ENCODE peak calls at places on chromosomes 16 and 17, in eight cellular contexts. X is spleen, S is prostate gland, M is stomach, Q is HCT116, V is GM12878, U is transverse colon, G is endothelial cell of umbilical vein. C is an unnamed sample.

GRCh38 chr17:78441271-78441986 is 63.0 kb downstream of the PGS1 start:
- DNase-seq in U (no peak), V (no peak), M (no peak), S (no peak), X (no peak), G (no peak), Q (no peak), C (no peak)

GRCh38 chr16:13573903-13574302 is 346.1 kb upstream of the ERCC4 start:
- DNase-seq in S (no peak), M (no peak), V (no peak), X (no peak), U (no peak), G (no peak), Q (no peak), C (no peak)

GRCh38 chr17:7204335-7204734 is 15.3 kb downstream of the DLG4 start:
- DNase-seq in X (peak; percentile 82), U (no peak), M (no peak), S (no peak), Q (no peak), V (no peak), G (no peak), C (no peak)

GRCh38 chr16:73232555-73233422 is 184.9 kb upstream of the ZFHX3 start:
- DNase-seq in M (no peak), S (no peak), Q (peak; percentile 36), U (peak; percentile 18), V (no peak), G (no peak), X (no peak), C (peak; percentile 84)

GRCh38 chr17:8847891-8848290 is 19.6 kb downstream of the PIK3R6 start:
- DNase-seq in V (no peak), X (no peak), Q (no peak), S (no peak), M (no peak), U (no peak), G (no peak), C (peak; percentile 4)

GRCh38 chr17:7217113-7217987 is 2.3 kb downstream of the DLG4 start:
- DNase-seq in G (peak; percentile 53), S (no peak), X (no peak), U (peak; percentile 63), Q (no peak), V (no peak), M (peak; percentile 54), C (peak; percentile 91)

GRCh38 chr17:7842950-7843535 is 9.0 kb downstream of the KDM6B start:
- DNase-seq in S (peak; percentile 55), G (peak; percentile 95), Q (no peak), V (no peak), X (peak; percentile 94), U (peak; percentile 75), M (peak; percentile 72), C (peak; percentile 92)

GRCh38 chr16:86609115-86609514 is 30.8 kb downstream of the FOXL1 start:
- DNase-seq in V (no peak), S (no peak), Q (no peak), G (no peak), X (no peak), U (no peak), M (no peak), C (no peak)

GRCh38 chr16:57501492-57501891 is 15.2 kb upstream of the DOK4 start:
- DNase-seq in S (no peak), M (no peak), X (no peak), Q (no peak), U (no peak), G (no peak), V (no peak), C (peak; percentile 47)

GRCh38 chr17:34652001-34652400 is 72.6 kb downstream of the TMEM132E start:
- DNase-seq in M (no peak), U (no peak), Q (no peak), G (no peak), V (no peak), X (peak; percentile 29), S (no peak), C (no peak)

GRCh38 chr17:78266231-78266631 is 34.8 kb downstream of the TMEM235 start:
- DNase-seq in V (no peak), X (no peak), G (no peak), Q (no peak), M (peak; percentile 40), S (no peak), U (no peak), C (no peak)

GRCh38 chr16:67161595-67162058 is 1.9 kb downstream of the FBXL8 start:
- DNase-seq in S (peak; percentile 41), V (no peak), G (no peak), Q (no peak), U (no peak), X (peak; percentile 85), M (no peak), C (no peak)

GRCh38 chr16:13999071-13999894 is 71.8 kb upstream of the MRTFB start:
- DNase-seq in U (no peak), S (no peak), M (no peak), X (no peak), Q (no peak), G (peak; percentile 50), V (no peak), C (no peak)

GRCh38 chr16:83878838-83879237 is 20.1 kb upstream of the MLYCD start:
- DNase-seq in G (peak; percentile 70), M (no peak), S (peak; percentile 16), U (no peak), X (no peak), Q (peak; percentile 52), V (no peak), C (no peak)

GRCh38 chr16:87554754-87555427 is 47.4 kb upstream of the JPH3 start:
- DNase-seq in S (no peak), M (no peak), G (no peak), U (no peak), X (no peak), V (no peak), Q (no peak), C (no peak)

GRCh38 chr16:87780385-87780989 is 14.7 kb upstream of the KLHDC4 start:
- DNase-seq in X (no peak), U (peak; percentile 49), V (peak; percentile 87), S (no peak), M (peak; percentile 34), Q (no peak), G (peak; percentile 59), C (no peak)

GRCh38 chr16:87702325-87702811 is 63.4 kb downstream of the KLHDC4 start:
- DNase-seq in S (no peak), X (peak; percentile 87), G (peak; percentile 84), M (no peak), V (peak; percentile 33), Q (no peak), U (peak; percentile 57), C (no peak)

GRCh38 chr16:4494746-4495490 is 18.7 kb downstream of the HMOX2 start:
- DNase-seq in G (no peak), S (no peak), X (no peak), M (no peak), U (no peak), V (no peak), Q (peak; percentile 81), C (no peak)

GRCh38 chr17:14048169-14048568 is 21.1 kb upstream of the COX10 start:
- DNase-seq in U (no peak), X (no peak), Q (no peak), V (no peak), S (no peak), M (no peak), G (no peak), C (no peak)

GRCh38 chr16:78480588-78480987 is 381.1 kb downstream of the WWOX start:
- DNase-seq in X (no peak), U (no peak), Q (no peak), V (no peak), S (no peak), G (no peak), M (no peak), C (no peak)

GRCh38 chr17:57445051-57445450 is 188.7 kb downstream of the MSI2 start:
- DNase-seq in Q (no peak), V (no peak), X (no peak), G (no peak), M (no peak), U (no peak), S (no peak), C (no peak)

GRCh38 chr17:41663451-41664171 is 25.1 kb upstream of the EIF1 start:
- DNase-seq in Q (no peak), X (no peak), U (no peak), V (no peak), S (no peak), G (no peak), M (no peak), C (no peak)

GRCh38 chr16:66786551-66786950 is 14.8 kb downstream of the TERB1 start:
- DNase-seq in U (no peak), X (no peak), G (no peak), V (no peak), Q (no peak), S (no peak), M (no peak), C (no peak)

GRCh38 chr16:28572659-28573510 is 19.2 kb downstream of the SGF29 start:
- DNase-seq in U (no peak), X (no peak), G (no peak), Q (no peak), S (no peak), M (no peak), V (no peak), C (no peak)

GRCh38 chr16:5041604-5042133 is 7.9 kb upstream of the NAGPA start:
- DNase-seq in X (peak; percentile 46), Q (peak; percentile 58), S (no peak), V (peak; percentile 41), G (no peak), M (no peak), U (no peak), C (no peak)

GRCh38 chr17:17493249-17493985 is 2.8 kb downstream of the RASD1 start:
- DNase-seq in X (peak; percentile 76), M (peak; percentile 67), G (no peak), V (no peak), Q (no peak), S (peak; percentile 60), U (peak; percentile 59), C (peak; percentile 60)
- TF ChIP-seq POLR2AphosphoS5 in X (peak; percentile 3), M (no peak), G (no peak), V (no peak), Q (no peak), S (no peak), U (no peak), C (no peak)

GRCh38 chr16:381788-382717 is at the start of gene PGAP6:
- DNase-seq in G (peak; percentile 26), V (no peak), Q (no peak), S (peak; percentile 67), U (peak; percentile 76), X (peak; percentile 93), M (peak; percentile 79), C (peak; percentile 83)
- TF ChIP-seq POLR2A in G (no peak), V (peak; percentile 82), Q (peak; percentile 31), S (peak; percentile 55), U (peak; percentile 38), X (no peak), M (no peak), C (no peak)

DNA sequence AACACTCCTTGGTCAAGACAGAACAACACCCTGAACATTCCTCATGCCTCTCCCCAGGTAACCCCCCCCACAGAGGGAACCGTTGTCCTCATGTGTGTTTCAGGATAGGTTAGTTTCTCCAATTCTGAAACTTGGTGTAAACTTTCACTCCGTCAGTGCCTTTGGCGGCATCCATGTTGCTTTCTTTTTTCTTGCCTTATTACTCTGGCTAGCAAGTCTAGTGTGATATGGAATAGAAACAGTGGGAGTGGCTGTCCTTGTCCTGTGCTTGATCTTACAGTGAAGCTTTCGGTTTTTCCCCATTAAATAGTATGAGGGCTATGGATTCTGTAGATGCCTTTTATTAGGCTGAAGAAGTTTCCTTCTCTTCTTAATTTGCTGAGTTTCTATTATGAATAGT is 35.7 kb upstream of the GNG13 start:
- DNase-seq in X (no peak), G (no peak), S (no peak), U (no peak), M (no peak), Q (no peak), V (no peak), C (no peak)
- H3K4me1 ChIP-seq in X (peaks cover 13% of the 10 kb centered on the region), G (no peaks in the 10 kb centered on the region), S (no peaks in the 10 kb centered on the region), U (peaks cover 6% of the 10 kb centered on the region), M (no peaks in the 10 kb centered on the region), Q (no peaks in the 10 kb centered on the region), V (no peaks in the 10 kb centered on the region), C (no peaks in the 10 kb centered on the region)

GRCh38 chr16:17972460-17972943 is 364.0 kb downstream of the NPIPA8 start:
- DNase-seq in Q (no peak), M (no peak), X (no peak), U (no peak), G (no peak), V (no peak), S (no peak), C (no peak)
- TF ChIP-seq POLR2AphosphoS5 in Q (no peak), M (no peak), X (peak; percentile 74), U (no peak), G (no peak), V (no peak), S (no peak), C (no peak)

C was measured in sigmoid colon.